ENCODE peak calls at places on chromosomes 12 and 14, in nine cellular contexts. J is Caco-2; A is A549; F is AG10803; H is tibial nerve; Z is cardiac muscle cell; X is effector memory CD4-positive, alpha-beta T cell; B is neural progenitor cell; Y is ovary. N is an unnamed sample.

GRCh38 chr14:99846808-99847207 is 53.6 kb downstream of the EML1 start:
- DNase-seq in B (no peak), H (no peak), A (no peak), Y (no peak), X (no peak), J (no peak), F (no peak), Z (no peak), N (no peak)

GRCh38 chr14:101844752-101845151 is 83.2 kb downstream of the PPP2R5C start:
- DNase-seq in J (no peak), A (no peak), H (no peak), X (no peak), Z (no peak), F (no peak), Y (no peak), B (no peak), N (no peak)

GRCh38 chr14:36702484-36702883 is 40.8 kb downstream of the PAX9 start:
- DNase-seq in Z (no peak), H (no peak), X (no peak), F (no peak), B (no peak), J (no peak), Y (no peak), A (no peak), N (no peak)

GRCh38 chr14:68174446-68174845 is 354.9 kb downstream of the RAD51B start:
- DNase-seq in X (no peak), Z (no peak), J (no peak), F (no peak), H (no peak), Y (no peak), B (no peak), A (no peak), N (no peak)

GRCh38 chr12:3142386-3142785 is 65.2 kb downstream of the TSPAN9 start:
- DNase-seq in Y (no peak), B (no peak), H (no peak), Z (no peak), J (no peak), A (no peak), F (no peak), X (no peak), N (no peak)

GRCh38 chr12:28191018-28191595 is 851 bp downstream of the CCDC91 start:
- DNase-seq in Z (no peak), B (no peak), J (no peak), H (no peak), X (peak), Y (no peak), A (peak), F (no peak), N (peak)

GRCh38 chr12:8449293-8449944 is 6.3 kb upstream of the CLEC6A start:
- DNase-seq in Y (no peak), A (no peak), B (peak), X (no peak), Z (no peak), J (no peak), F (no peak), H (no peak), N (no peak)

GRCh38 chr14:91872517-91873470 is 5.5 kb upstream of the TC2N start:
- DNase-seq in Y (no peak), Z (peak), X (peak), A (peak), H (peak), J (no peak), F (peak), B (no peak), N (peak)

GRCh38 chr12:47155457-47156166 is 75.9 kb upstream of the AMIGO2 start:
- DNase-seq in H (no peak), Z (peak), Y (no peak), J (no peak), F (peak), B (no peak), X (no peak), A (no peak), N (peak)

GRCh38 chr12:30796891-30797371 is 42.2 kb upstream of the CAPRIN2 start:
- DNase-seq in Y (no peak), J (peak), A (peak), B (peak), F (peak), Z (peak), X (no peak), H (no peak), N (no peak)

GRCh38 chr12:76341436-76342030 is 6.7 kb downstream of the BBS10 start:
- DNase-seq in Z (no peak), H (no peak), A (no peak), J (no peak), X (no peak), F (peak), Y (no peak), B (no peak), N (no peak)

GRCh38 chr12:69688496-69689427 is 10.3 kb downstream of the BEST3 start:
- DNase-seq in H (peak), Y (peak), A (peak), F (peak), B (peak), J (no peak), X (no peak), Z (peak), N (peak)

GRCh38 chr14:68168460-68169109 is 349.0 kb downstream of the RAD51B start:
- DNase-seq in F (no peak), A (no peak), B (no peak), J (no peak), H (no peak), Z (no peak), X (no peak), Y (no peak), N (no peak)

GRCh38 chr12:24803406-24804245 is 145.3 kb downstream of the BCAT1 start:
- DNase-seq in Y (no peak), X (no peak), H (no peak), B (no peak), Z (no peak), F (no peak), A (no peak), J (no peak), N (no peak)

GRCh38 chr12:67790660-67791059 is 142.1 kb downstream of the DYRK2 start:
- DNase-seq in A (no peak), J (no peak), Y (no peak), B (no peak), Z (no peak), F (no peak), H (no peak), X (no peak), N (no peak)

GRCh38 chr14:52275372-52275771 is 7.9 kb downstream of the PTGDR start:
- DNase-seq in Z (no peak), J (no peak), X (no peak), A (no peak), F (no peak), B (no peak), H (no peak), Y (no peak), N (no peak)
- H3K4me3 ChIP-seq in Z (no peak), J (no peak), X (no peak), A (no peak), F (no peak), B (no peak), H (no peak), Y (no peak), N (no peak)

DNA sequence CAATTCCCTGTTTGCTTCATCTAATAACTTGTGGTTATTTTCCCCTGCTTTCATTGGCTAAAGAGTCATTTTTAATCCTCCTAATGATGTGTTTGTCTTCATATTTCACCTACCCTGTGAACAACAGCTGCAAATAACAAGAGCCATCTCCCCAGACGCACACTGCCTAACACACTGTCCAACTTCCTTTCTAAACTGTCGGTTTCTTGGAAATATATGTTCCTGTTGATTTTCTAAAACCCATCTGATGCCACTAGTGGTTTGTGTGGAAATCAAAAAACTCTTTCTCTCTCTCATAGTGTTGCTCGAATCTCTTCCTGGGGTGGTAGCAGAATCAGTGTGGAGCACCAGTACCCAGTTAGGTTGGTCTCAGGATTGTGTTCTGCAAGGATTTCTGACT is 226.9 kb downstream of the EPS8 start:
- DNase-seq in H (no peak), X (no peak), J (no peak), Z (no peak), Y (no peak), F (no peak), B (no peak), A (no peak), N (no peak)
- H3K4me3 ChIP-seq in H (no peak), X (no peak), J (no peak), Z (no peak), Y (no peak), F (no peak), B (no peak), A (no peak), N (no peak)

GRCh38 chr14:73717247-73717646 is 3.1 kb upstream of the PNMA1 start:
- DNase-seq in F (no peak), H (no peak), Y (peak), A (no peak), Z (no peak), J (no peak), X (no peak), B (no peak), N (no peak)

GRCh38 chr14:73717998-73718741 is 4.0 kb upstream of the PNMA1 start:
- DNase-seq in F (no peak), Y (peak), H (no peak), Z (no peak), X (no peak), J (no peak), A (no peak), B (peak), N (no peak)

GRCh38 chr14:73719791-73720190 is 5.6 kb upstream of the PNMA1 start:
- DNase-seq in F (no peak), H (no peak), A (no peak), Z (no peak), X (no peak), Y (peak), J (no peak), B (no peak), N (no peak)

GRCh38 chr14:73719361-73719760 is 5.2 kb upstream of the PNMA1 start:
- DNase-seq in B (peak), F (no peak), H (no peak), Z (no peak), X (no peak), Y (no peak), A (no peak), J (no peak), N (no peak)

DNA sequence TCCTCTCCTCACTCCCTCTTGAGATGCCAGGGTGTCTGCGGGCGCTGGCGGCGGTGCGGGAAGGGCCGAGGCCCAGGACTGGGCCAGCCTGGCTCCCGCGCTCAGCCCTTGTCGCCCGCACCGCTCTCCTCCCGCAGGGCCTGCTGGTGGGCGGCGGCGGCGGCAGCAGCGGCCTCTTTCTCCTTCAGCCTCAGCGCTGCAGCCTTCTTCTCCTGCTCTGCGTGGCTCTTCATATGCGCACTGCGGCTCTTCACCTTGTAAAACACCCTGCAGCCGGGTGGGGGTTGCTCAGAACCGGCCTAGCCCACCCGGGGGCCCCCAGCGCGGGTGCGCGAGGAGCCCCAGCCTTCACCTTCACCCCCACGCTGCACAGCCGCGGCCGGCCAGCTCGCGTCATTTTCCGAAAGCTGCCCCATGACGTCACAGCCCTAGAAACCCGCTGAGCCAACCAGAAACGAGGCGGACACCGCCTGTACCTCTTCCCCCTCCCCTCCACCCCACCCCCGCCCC is 4.6 kb upstream of the PNMA1 start:
- DNase-seq in J (no peak), H (no peak), B (peak), F (no peak), X (no peak), A (no peak), Y (peak), Z (no peak), N (no peak)
- H3K4me3 ChIP-seq in J (no peak), H (peak), B (peak), F (no peak), X (no peak), A (no peak), Y (peak), Z (no peak), N (no peak)

GRCh38 chr12:12872139-12872933 is 19.0 kb upstream of the GPRC5A start:
- DNase-seq in B (no peak), F (peak), Y (no peak), H (no peak), X (no peak), Z (peak), J (peak), A (peak), N (no peak)
- H3K4me3 ChIP-seq in B (no peak), F (no peak), Y (no peak), H (no peak), X (no peak), Z (no peak), J (no peak), A (peak), N (no peak)

GRCh38 chr14:35299708-35300107 is 7.5 kb downstream of the PSMA6 start:
- DNase-seq in Z (no peak), Y (no peak), A (no peak), H (no peak), F (no peak), J (no peak), X (no peak), B (no peak), N (no peak)
- H3K4me3 ChIP-seq in Z (no peak), Y (no peak), A (no peak), H (no peak), F (no peak), J (no peak), X (no peak), B (no peak), N (no peak)

GRCh38 chr14:73783107-73783727 is 68.4 kb upstream of the PTGR2 start:
- DNase-seq in X (no peak), J (peak), A (no peak), Y (no peak), B (peak), F (no peak), H (no peak), Z (no peak), N (no peak)
- H3K4me3 ChIP-seq in X (peak), J (no peak), A (no peak), Y (no peak), B (no peak), F (no peak), H (no peak), Z (no peak), N (no peak)

DNA sequence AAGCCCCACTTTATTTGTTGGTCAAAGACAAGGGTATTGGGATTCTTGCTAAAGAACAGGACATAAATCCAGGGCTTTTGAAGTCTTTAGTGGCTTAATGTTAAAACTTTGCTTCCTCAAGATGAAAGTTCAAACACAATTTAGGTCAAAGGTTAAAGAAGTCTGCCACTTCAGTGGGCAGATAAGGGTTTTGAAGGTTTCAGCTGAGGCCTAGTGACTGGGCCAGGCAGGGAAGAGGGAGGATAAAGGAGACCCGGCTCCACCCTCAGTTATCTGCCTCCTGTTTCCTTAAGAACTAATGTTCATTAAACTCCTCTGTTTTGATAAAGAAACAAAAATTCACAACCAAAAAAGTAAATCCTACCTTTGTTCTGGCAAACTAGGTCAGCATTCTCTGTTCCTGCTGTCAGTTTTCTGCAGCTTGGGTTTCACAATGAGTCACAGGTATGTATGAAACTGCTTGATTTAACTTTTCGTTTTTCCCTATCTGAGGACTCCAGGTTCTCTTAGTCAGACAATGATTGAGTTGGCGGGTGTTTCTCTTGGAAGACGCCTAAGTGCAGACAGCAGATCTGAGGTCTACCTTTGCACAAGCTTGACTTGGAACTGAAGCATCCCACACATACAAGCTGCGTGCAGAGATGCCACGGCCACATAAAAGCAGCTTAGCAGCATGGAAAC is 208.3 kb downstream of the EXOC5 start:
- DNase-seq in B (peak), Z (peak), F (no peak), A (no peak), X (no peak), Y (no peak), H (no peak), J (peak), N (no peak)
- H3K4me3 ChIP-seq in B (no peak), Z (no peak), F (no peak), A (no peak), X (no peak), Y (no peak), H (no peak), J (no peak), N (no peak)